ENCODE peak calls at places on chromosome 2, in eight cellular contexts. L is right cardiac atrium; N is activated naive CD8-positive, alpha-beta T cell treated with anti-CD3 and anti-CD28 coated beads, Interleukin-2, amount 10 ng/mL, durations not matched to agents 7 days and 5 days; I is stimulated activated memory B cell treated with anti-CD40 and anti-IgM and Interleukin-4, amounts not matched to agents 10 μg/mL and 1 μg/mL and 100 μg/mL, for 72 hours; Q is heart left ventricle; B is lung; J is upper lobe of left lung; S is left cardiac atrium. U is an unnamed sample.

GRCh38 chr2:26768759-26769500 is 4.8 kb downstream of the SLC35F6 start:
- ATAC-seq in J (peak), Q (peak), I (no peak), L (peak), B (peak), N (peak), S (peak), U (no peak)

GRCh38 chr2:202690321-202690900 is 55.6 kb downstream of the FAM117B start:
- ATAC-seq in J (no peak), S (no peak), Q (no peak), N (peak), L (no peak), I (no peak), B (no peak), U (no peak)

GRCh38 chr2:21640046-21640445 is 516.3 kb downstream of the TDRD15 start:
- ATAC-seq in J (no peak), I (no peak), Q (no peak), N (no peak), L (no peak), B (no peak), S (no peak), U (no peak)

GRCh38 chr2:110984654-110985053 is 136.1 kb upstream of the BCL2L11 start:
- ATAC-seq in N (no peak), S (no peak), J (no peak), I (no peak), Q (no peak), B (no peak), L (no peak), U (no peak)

GRCh38 chr2:73821669-73822068 is 7.1 kb upstream of the STAMBP start:
- ATAC-seq in S (no peak), L (no peak), B (no peak), I (no peak), J (no peak), Q (no peak), N (no peak), U (no peak)

GRCh38 chr2:127164761-127165538 is 55.1 kb downstream of the CYP27C1 start:
- ATAC-seq in N (no peak), B (no peak), L (no peak), S (no peak), J (no peak), I (no peak), Q (no peak), U (no peak)

GRCh38 chr2:134839649-134840048 is 1.2 kb downstream of the ACMSD start:
- ATAC-seq in N (no peak), B (peak), I (no peak), S (no peak), L (no peak), Q (no peak), J (no peak), U (no peak)

GRCh38 chr2:191228333-191228732 is 16.9 kb upstream of the MYO1B start:
- ATAC-seq in I (no peak), J (no peak), Q (no peak), L (no peak), B (no peak), N (no peak), S (no peak), U (no peak)

GRCh38 chr2:24231461-24231881 is 56.6 kb downstream of the FAM228A start:
- ATAC-seq in B (no peak), S (no peak), Q (no peak), J (no peak), I (no peak), L (no peak), N (no peak), U (peak)

GRCh38 chr2:108594132-108594981 is 60.1 kb downstream of the LIMS1 start:
- ATAC-seq in N (peak), S (peak), J (peak), I (peak), Q (peak), L (peak), B (peak), U (peak)

GRCh38 chr2:108616731-108617161 is 82.5 kb downstream of the LIMS1 start:
- ATAC-seq in B (no peak), S (no peak), Q (no peak), N (no peak), L (no peak), I (no peak), J (no peak), U (peak)

GRCh38 chr2:207813942-207814341 is 44.2 kb upstream of the FZD5 start:
- ATAC-seq in L (no peak), S (no peak), N (no peak), B (no peak), J (no peak), Q (no peak), I (no peak), U (no peak)

GRCh38 chr2:38281095-38281742 is 95.9 kb downstream of the ATL2 start:
- ATAC-seq in J (no peak), B (no peak), L (no peak), S (no peak), N (no peak), Q (no peak), I (no peak), U (no peak)

GRCh38 chr2:239252433-239253200 is 148.2 kb downstream of the HDAC4 start:
- ATAC-seq in S (peak), L (peak), N (no peak), Q (peak), I (peak), B (no peak), J (peak), U (no peak)